ENCODE peak calls at places on chromosomes 7 and 10, in eight cellular contexts. R is epithelial cell of esophagus, Q is GM12865, D is neural progenitor cell, B is fibroblast of mammary gland, S is astrocyte of the cerebellum, L is choroid plexus epithelial cell, K is adrenal gland. N is an unnamed sample.

GRCh38 chr10:13143761-13144160 is 17.6 kb upstream of the MCM10 start:
- DNase-seq in R (no peak), Q (no peak), D (no peak), B (no peak), S (no peak), L (peak), K (no peak), N (no peak)

GRCh38 chr7:100891555-100891954 is 2.0 kb upstream of the UFSP1 start:
- DNase-seq in R (peak), Q (no peak), D (no peak), B (peak), S (no peak), L (no peak), K (no peak), N (no peak)

GRCh38 chr7:24979470-24979862 is 512 bp downstream of the OSBPL3 start:
- DNase-seq in R (peak), Q (peak), D (no peak), B (peak), S (no peak), L (peak), K (peak), N (peak)

GRCh38 chr10:49619613-49620012 is 5.8 kb downstream of the CHAT start:
- DNase-seq in R (no peak), Q (no peak), D (peak), B (no peak), S (no peak), L (no peak), K (no peak), N (no peak)

GRCh38 chr7:134452991-134453473 is 5.9 kb downstream of the AKR1B1 start:
- DNase-seq in R (no peak), Q (no peak), D (no peak), B (no peak), S (no peak), L (no peak), K (peak), N (no peak)

GRCh38 chr7:5296627-5297226 is 14.0 kb downstream of the SLC29A4 start:
- DNase-seq in R (peak), Q (peak), D (peak), B (no peak), S (no peak), L (peak), K (no peak), N (peak)

GRCh38 chr10:83273035-83273434 is 866.3 kb upstream of the GHITM start:
- DNase-seq in R (no peak), Q (no peak), D (no peak), B (no peak), S (no peak), L (peak), K (no peak), N (no peak)

GRCh38 chr10:133397938-133398337 is 4.0 kb downstream of the MTG1 start:
- DNase-seq in R (peak), Q (no peak), D (no peak), B (peak), S (no peak), L (peak), K (no peak), N (no peak)

GRCh38 chr10:16891375-16892313 is 74.4 kb upstream of the RSU1 start:
- DNase-seq in R (peak), Q (peak), D (peak), B (peak), S (peak), L (peak), K (peak), N (no peak)

GRCh38 chr7:2566890-2567662 is 8.3 kb downstream of the IQCE start:
- DNase-seq in R (no peak), Q (peak), D (no peak), B (peak), S (no peak), L (peak), K (no peak), N (peak)
- TF ChIP-seq CTCF in R (no peak), Q (peak), D (no peak), B (no peak), S (no peak), L (no peak), K (no peak), N (no peak)

DNA sequence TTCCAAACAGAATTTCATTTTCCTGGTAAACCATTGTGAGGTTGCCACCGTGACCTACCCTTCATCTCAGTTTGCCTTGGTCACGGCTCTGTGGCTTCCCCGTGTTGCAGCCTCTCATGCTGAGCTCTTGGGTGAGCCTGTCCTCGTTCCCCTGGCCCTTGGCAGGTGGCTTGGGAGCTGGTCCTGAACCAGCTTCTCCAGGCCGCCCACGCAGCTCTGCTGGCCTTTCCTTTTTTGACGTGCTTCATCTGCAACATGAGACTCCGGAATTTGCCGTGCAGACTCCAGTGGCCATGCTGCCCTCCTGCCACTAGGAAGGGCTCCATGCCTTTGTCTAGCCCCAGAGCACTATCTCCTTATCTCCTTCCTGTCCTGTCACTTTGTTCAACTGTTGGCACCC is 93.0 kb upstream of the NPS start:
- DNase-seq in R (no peak), Q (no peak), D (no peak), B (no peak), S (no peak), L (no peak), K (no peak), N (no peak)
- TF ChIP-seq CTCF in R (no peak), Q (no peak), D (no peak), B (no peak), S (no peak), L (no peak), K (no peak), N (no peak)

GRCh38 chr7:54931532-54931931 is 87.3 kb upstream of the EGFR start:
- DNase-seq in R (no peak), Q (no peak), D (no peak), B (no peak), S (no peak), L (no peak), K (no peak), N (no peak)
- TF ChIP-seq CTCF in R (no peak), Q (no peak), D (no peak), B (no peak), S (no peak), L (no peak), K (no peak), N (no peak)

GRCh38 chr10:78684954-78685353 is 383.8 kb upstream of the ZMIZ1 start:
- DNase-seq in R (no peak), Q (no peak), D (peak), B (no peak), S (no peak), L (no peak), K (no peak), N (no peak)
- TF ChIP-seq CTCF in R (no peak), Q (no peak), D (no peak), B (no peak), S (no peak), L (no peak), K (no peak), N (no peak)

GRCh38 chr10:73167557-73168485 is at the start of the genes ECD and FAM149B1:
- DNase-seq in R (peak), Q (peak), D (peak), B (peak), S (peak), L (peak), K (peak), N (peak)
- TF ChIP-seq CTCF in R (no peak), Q (peak), D (peak), B (no peak), S (no peak), L (no peak), K (peak), N (peak)